ENCODE peak calls at places on chromosomes 16 and 17, in four cellular contexts. W is pancreas, H is heart right ventricle, N is A549. X is an unnamed sample.
A peak's percentile ranks its signal among the peaks of the same experiment; 100 is the strongest.

GRCh38 chr16:2586241-2586640 is 48.4 kb downstream of the PDPK1 start:
- ATAC-seq in H (no peak), W (no peak), N (peak; percentile 58), X (no peak)

GRCh38 chr16:56944954-56945839 is 13.3 kb downstream of the HERPUD1 start:
- ATAC-seq in H (no peak), W (peak; percentile 23), N (no peak), X (no peak)

GRCh38 chr17:31433091-31433790 is 41.8 kb downstream of the RAB11FIP4 start:
- ATAC-seq in N (no peak), H (no peak), W (no peak), X (no peak)

GRCh38 chr17:8393470-8394231 is 4.0 kb downstream of the RNF222 start:
- ATAC-seq in W (peak; percentile 54), N (no peak), H (peak; percentile 44), X (peak; percentile 78)

GRCh38 chr16:81181013-81181720 is 57.3 kb upstream of the BCO1 start:
- ATAC-seq in W (peak; percentile 91), N (peak; percentile 96), H (peak; percentile 95), X (peak; percentile 93)

GRCh38 chr16:20901441-20902112 is 1.0 kb downstream of the LYRM1 start:
- ATAC-seq in N (peak; percentile 40), H (peak; percentile 22), W (peak; percentile 36), X (peak; percentile 84)

GRCh38 chr16:51818342-51818944 is 667.4 kb upstream of the SALL1 start:
- ATAC-seq in N (peak; percentile 51), W (peak; percentile 60), H (no peak), X (no peak)

GRCh38 chr16:23229714-23230113 is 47.2 kb downstream of the SCNN1G start:
- ATAC-seq in H (no peak), N (no peak), W (no peak), X (peak; percentile 89)

GRCh38 chr17:44005527-44005864 is 1.1 kb downstream of the NAGS start:
- ATAC-seq in N (no peak), H (no peak), W (no peak), X (no peak)

GRCh38 chr16:70388281-70388680 is 41.6 kb downstream of the DDX19A start:
- ATAC-seq in H (no peak), N (no peak), W (no peak), X (no peak)

GRCh38 chr16:68711421-68712139 is 25.5 kb upstream of the CDH1 start:
- ATAC-seq in W (peak; percentile 23), H (no peak), N (no peak), X (no peak)

GRCh38 chr17:2064980-2065785 is 10.3 kb downstream of the HIC1 start:
- ATAC-seq in H (peak; percentile 7), W (peak; percentile 17), N (peak; percentile 82), X (peak; percentile 39)

GRCh38 chr17:29094101-29094708 is 51.3 kb downstream of the PIPOX start:
- ATAC-seq in N (no peak), H (no peak), W (no peak), X (no peak)

GRCh38 chr16:49494386-49495150 is 121.0 kb downstream of the C16orf78 start:
- ATAC-seq in W (no peak), N (no peak), H (no peak), X (no peak)

GRCh38 chr17:82370471-82371332 is 863 bp upstream of the UTS2R start:
- ATAC-seq in N (no peak), W (peak; percentile 25), H (no peak), X (no peak)

GRCh38 chr17:64163468-64163867 is 33.5 kb upstream of the ERN1 start:
- ATAC-seq in W (no peak), N (no peak), H (no peak), X (peak; percentile 64)

GRCh38 chr17:10352866-10353265 is 19.9 kb downstream of the MYH13 start:
- ATAC-seq in H (no peak), N (no peak), W (no peak), X (no peak)

GRCh38 chr16:86029131-86029741 is 130.3 kb downstream of the IRF8 start:
- ATAC-seq in H (peak; percentile 80), W (peak; percentile 77), N (peak; percentile 15), X (no peak)

GRCh38 chr17:28956861-28957260 is 5.5 kb upstream of the PHF12 start:
- ATAC-seq in W (no peak), N (no peak), H (no peak), X (no peak)

GRCh38 chr17:78120971-78121800 is 7.4 kb downstream of the TMC6 start:
- ATAC-seq in N (no peak), H (no peak), W (no peak), X (no peak)

GRCh38 chr17:81210868-81211267 is 11.9 kb downstream of the CEP131 start:
- ATAC-seq in N (peak; percentile 46), W (no peak), H (peak; percentile 29), X (no peak)

GRCh38 chr16:8964462-8964861 is 756 bp upstream of the USP7 start:
- ATAC-seq in H (no peak), N (no peak), W (no peak), X (no peak)

GRCh38 chr17:9259419-9259818 is 238.1 kb downstream of the NTN1 start:
- ATAC-seq in H (peak; percentile 88), N (no peak), W (no peak), X (no peak)

GRCh38 chr16:1048442-1049112 is 24.0 kb upstream of the SSTR5 start:
- ATAC-seq in N (peak; percentile 86), W (peak; percentile 76), H (peak; percentile 81), X (peak; percentile 41)

GRCh38 chr17:11557727-11558452 is 40.4 kb upstream of the DNAH9 start:
- ATAC-seq in W (no peak), N (no peak), H (no peak), X (peak; percentile 15)

GRCh38 chr17:14118951-14119350 is 49.6 kb downstream of the COX10 start:
- ATAC-seq in W (no peak), N (no peak), H (no peak), X (no peak)

GRCh38 chr16:86549076-86549892 is 5.8 kb downstream of the MTHFSD start:
- ATAC-seq in H (no peak), N (peak; percentile 34), W (no peak), X (no peak)